ENCODE peak calls at places on chromosomes 1 and 21, in six cellular contexts. Q is stimulated activated CD4-positive, alpha-beta T cell treated with anti-CD3 and anti-CD28 coated beads, TNF-alpha, amount 100 ng/mL, for 48 hours; Z is left cardiac atrium; X is head of caudate nucleus; K is endodermal cell; G is endothelial cell. J is an unnamed sample.

GRCh38 chr1:77316006-77316405 is 34.2 kb downstream of the AK5 start:
- DNase-seq in K (no peak), Q (no peak), G (no peak), X (no peak), Z (no peak), J (peak)

GRCh38 chr1:21888500-21888899 is 48.6 kb downstream of the HSPG2 start:
- DNase-seq in Q (no peak), X (no peak), K (no peak), G (no peak), Z (no peak), J (no peak)

GRCh38 chr1:66725885-66726665 is 26.2 kb upstream of the DYNLT5 start:
- DNase-seq in K (peak), G (peak), Q (peak), X (peak), Z (peak), J (peak)

GRCh38 chr1:179251675-179252074 is 22.2 kb upstream of the ABL2 start:
- DNase-seq in Q (no peak), Z (no peak), K (no peak), X (no peak), G (no peak), J (peak)

GRCh38 chr1:150881331-150882070 is 5.1 kb upstream of the ARNT start:
- DNase-seq in Q (no peak), Z (no peak), K (no peak), X (no peak), G (no peak), J (no peak)

GRCh38 chr21:42381347-42381984 is 14.4 kb downstream of the TMPRSS3 start:
- DNase-seq in K (peak), Q (no peak), Z (no peak), G (peak), X (no peak), J (peak)

GRCh38 chr1:21641537-21641936 is 27.6 kb downstream of the RAP1GAP start:
- DNase-seq in Q (no peak), G (no peak), K (no peak), X (no peak), Z (no peak), J (no peak)

GRCh38 chr1:88595355-88595754 is 88.7 kb upstream of the PKN2 start:
- DNase-seq in X (no peak), Z (no peak), G (no peak), Q (no peak), K (no peak), J (peak)

GRCh38 chr1:203871114-203871875 is 9.9 kb downstream of the SNRPE start:
- DNase-seq in Q (no peak), G (peak), X (peak), K (peak), Z (no peak), J (peak)

GRCh38 chr1:231065510-231066241 is 25.6 kb upstream of the FAM89A start:
- DNase-seq in K (peak), Q (no peak), G (no peak), Z (no peak), X (no peak), J (no peak)

GRCh38 chr1:201140235-201140940 is 13.4 kb upstream of the ASCL5 start:
- DNase-seq in K (no peak), Q (no peak), G (no peak), X (no peak), Z (no peak), J (no peak)

GRCh38 chr1:37020653-37021277 is 13.6 kb downstream of the GRIK3 start:
- DNase-seq in Z (no peak), X (no peak), K (peak), Q (no peak), G (peak), J (no peak)

GRCh38 chr1:203405703-203406430 is 54.9 kb upstream of the FMOD start:
- DNase-seq in Z (no peak), X (no peak), G (no peak), Q (no peak), K (no peak), J (no peak)

GRCh38 chr21:39434950-39435349 is 10.6 kb downstream of the LCA5L start:
- DNase-seq in Q (no peak), K (no peak), G (no peak), X (no peak), Z (no peak), J (no peak)

GRCh38 chr1:76073471-76073870 is 1.1 kb upstream of the ST6GALNAC3 start:
- DNase-seq in X (no peak), Q (no peak), K (peak), G (no peak), Z (no peak), J (peak)

GRCh38 chr1:81174811-81175476 is 625.8 kb upstream of the ADGRL2 start:
- DNase-seq in Z (no peak), G (no peak), Q (no peak), X (no peak), K (no peak), J (peak)

GRCh38 chr1:79100385-79100784 is 93.9 kb upstream of the ADGRL4 start:
- DNase-seq in G (no peak), X (no peak), Z (no peak), Q (no peak), K (no peak), J (peak)

GRCh38 chr1:47502746-47503370 is 65.0 kb downstream of the FOXD2 start:
- DNase-seq in Z (no peak), K (no peak), X (no peak), Q (no peak), G (no peak), J (no peak)

GRCh38 chr1:66375125-66375524 is 158.8 kb upstream of the SGIP1 start:
- DNase-seq in Q (no peak), Z (no peak), K (no peak), G (no peak), X (no peak), J (no peak)

GRCh38 chr1:172382406-172382805 is 38.1 kb upstream of the C1orf105 start:
- DNase-seq in X (no peak), G (no peak), Z (no peak), K (no peak), Q (no peak), J (no peak)

GRCh38 chr1:64550505-64550904 is 80.6 kb downstream of the CACHD1 start:
- DNase-seq in Q (no peak), G (no peak), Z (no peak), X (no peak), K (no peak), J (no peak)

GRCh38 chr1:111989531-111990025 is at the start of gene KCND3:
- DNase-seq in G (peak), Q (no peak), Z (peak), X (peak), K (peak), J (peak)

GRCh38 chr1:12518956-12519707 is 98.9 kb downstream of the DHRS3 start:
- DNase-seq in X (no peak), G (no peak), Z (peak), K (no peak), Q (peak), J (no peak)

GRCh38 chr1:50978852-50979781 is 9.1 kb downstream of the CDKN2C start:
- DNase-seq in Q (no peak), X (no peak), Z (no peak), G (peak), K (peak), J (peak)

GRCh38 chr1:21100496-21100895 is 76.2 kb downstream of the EIF4G3 start:
- DNase-seq in X (no peak), K (no peak), Z (no peak), Q (no peak), G (peak), J (no peak)

GRCh38 chr1:41762777-41763176 is 155.9 kb downstream of the HIVEP3 start:
- DNase-seq in K (no peak), Z (no peak), Q (no peak), G (no peak), X (no peak), J (no peak)

GRCh38 chr1:89762801-89763648 is 57.8 kb upstream of the LRRC8D start:
- DNase-seq in X (peak), Z (peak), G (peak), Q (peak), K (peak), J (peak)

GRCh38 chr1:34441661-34442060 is 265.0 kb downstream of the C1orf94 start:
- DNase-seq in X (peak), G (no peak), K (no peak), Q (no peak), Z (no peak), J (no peak)

GRCh38 chr1:78690516-78690915 is 40.9 kb downstream of the IFI44 start:
- DNase-seq in Z (no peak), Q (no peak), X (no peak), K (no peak), G (no peak), J (no peak)

GRCh38 chr1:39490596-39491145 is 765 bp upstream of the BMP8A start:
- DNase-seq in Q (no peak), K (peak), X (peak), G (no peak), Z (no peak), J (peak)

GRCh38 chr1:19623523-19623922 is 20.6 kb upstream of the NBL1 start:
- DNase-seq in Q (no peak), G (no peak), K (no peak), X (no peak), Z (no peak), J (peak)

GRCh38 chr1:53593758-53594380 is 134.7 kb downstream of the DMRTB1 start:
- DNase-seq in K (peak), Q (no peak), X (no peak), G (peak), Z (no peak), J (peak)

GRCh38 chr1:154081386-154082126 is 73.3 kb downstream of the NUP210L start:
- DNase-seq in K (no peak), Z (no peak), X (no peak), Q (no peak), G (no peak), J (no peak)

GRCh38 chr1:191757003-191757402 is 401.3 kb upstream of the RGS18 start:
- DNase-seq in Q (no peak), G (no peak), X (no peak), K (no peak), Z (no peak), J (no peak)

GRCh38 chr1:237042892-237043576 is 1.1 kb downstream of the RYR2 start:
- DNase-seq in X (peak), Z (peak), Q (no peak), G (peak), K (peak), J (no peak)

GRCh38 chr1:55696181-55696580 is 481.0 kb upstream of the USP24 start:
- DNase-seq in G (no peak), Z (peak), X (no peak), K (no peak), Q (no peak), J (peak)

J was measured in kidney tubule cell.